ENCODE peak calls at places on chromosomes 7 and 10, in seven cellular contexts. X is mesendoderm, W is IMR-90, J is neuronal stem cell, T is H9, R is mesenchymal stem cell, H is trophoblast cell. D is an unnamed sample.

GRCh38 chr10:46520941-46521340 is 35.5 kb downstream of the GPRIN2 start:
- DNase-seq in X (no peak), W (peak; percentile 62), J (no peak), T (no peak), R (no peak), H (no peak), D (no peak)

GRCh38 chr10:125911990-125912389 is 15.6 kb downstream of the FANK1 start:
- DNase-seq in X (no peak), W (no peak), J (no peak), T (no peak), R (no peak), H (no peak), D (no peak)

GRCh38 chr10:129078746-129079480 is 388.1 kb upstream of the MGMT start:
- DNase-seq in X (no peak), W (no peak), J (no peak), T (no peak), R (no peak), H (no peak), D (no peak)

GRCh38 chr10:1360011-1360580 is 303.9 kb downstream of the WDR37 start:
- DNase-seq in X (peak; percentile 77), W (no peak), J (peak; percentile 14), T (peak; percentile 76), R (no peak), H (no peak), D (peak; percentile 21)

GRCh38 chr7:123871998-123872867 is 27.3 kb downstream of the HYAL4 start:
- DNase-seq in X (peak; percentile 77), W (peak; percentile 42), J (peak; percentile 46), T (peak; percentile 57), R (peak; percentile 64), H (peak; percentile 16), D (peak; percentile 58)

GRCh38 chr10:689433-690226 is at the start of gene DIP2C:
- DNase-seq in X (peak; percentile 70), W (peak; percentile 77), J (peak; percentile 77), T (peak; percentile 65), R (peak; percentile 79), H (peak; percentile 82), D (peak; percentile 71)

GRCh38 chr7:134778941-134779740 is at the start of gene CALD1:
- DNase-seq in X (peak; percentile 100), W (peak; percentile 99), J (peak; percentile 76), T (peak; percentile 95), R (peak; percentile 96), H (peak; percentile 97), D (peak; percentile 87)

GRCh38 chr7:149468208-149468607 is 7.3 kb upstream of the ZNF777 start:
- DNase-seq in X (no peak), W (no peak), J (no peak), T (no peak), R (no peak), H (no peak), D (no peak)

GRCh38 chr10:132069122-132069848 is 3.5 kb downstream of the JAKMIP3 start:
- DNase-seq in X (no peak), W (no peak), J (no peak), T (no peak), R (no peak), H (no peak), D (no peak)

GRCh38 chr7:1562611-1563051 is 6.6 kb upstream of the TMEM184A start:
- DNase-seq in X (no peak), W (peak; percentile 66), J (no peak), T (no peak), R (peak; percentile 47), H (no peak), D (no peak)

GRCh38 chr10:120492366-120492765 is 35.3 kb downstream of the PLPP4 start:
- DNase-seq in X (peak; percentile 51), W (no peak), J (no peak), T (no peak), R (peak; percentile 24), H (no peak), D (no peak)

GRCh38 chr10:28386508-28386868 is 83.6 kb upstream of the MPP7 start:
- DNase-seq in X (no peak), W (no peak), J (no peak), T (no peak), R (no peak), H (no peak), D (no peak)

GRCh38 chr7:101936612-101937231 is 119.3 kb downstream of the CUX1 start:
- DNase-seq in X (peak; percentile 98), W (peak; percentile 33), J (no peak), T (peak; percentile 93), R (peak; percentile 82), H (no peak), D (peak; percentile 65)

GRCh38 chr10:91424016-91424415 is 13.9 kb downstream of the HECTD2 start:
- DNase-seq in X (no peak), W (peak; percentile 49), J (no peak), T (no peak), R (no peak), H (no peak), D (no peak)

GRCh38 chr10:33211123-33211878 is 123.2 kb downstream of the NRP1 start:
- DNase-seq in X (peak; percentile 70), W (peak; percentile 92), J (no peak), T (no peak), R (peak; percentile 68), H (no peak), D (no peak)

GRCh38 chr10:104931723-104932122 is 290.6 kb downstream of the SORCS3 start:
- DNase-seq in X (no peak), W (no peak), J (no peak), T (no peak), R (no peak), H (no peak), D (no peak)

GRCh38 chr7:157585113-157585861 is 248.5 kb downstream of the DNAJB6 start:
- DNase-seq in X (no peak), W (no peak), J (no peak), T (no peak), R (no peak), H (no peak), D (no peak)

GRCh38 chr10:130875116-130875515 is 436.4 kb downstream of the TCERG1L start:
- DNase-seq in X (no peak), W (no peak), J (no peak), T (no peak), R (no peak), H (no peak), D (no peak)

GRCh38 chr10:24428410-24428782 is 219.5 kb downstream of the KIAA1217 start:
- DNase-seq in X (peak; percentile 61), W (peak; percentile 70), J (no peak), T (no peak), R (peak; percentile 74), H (peak; percentile 77), D (no peak)

DNA sequence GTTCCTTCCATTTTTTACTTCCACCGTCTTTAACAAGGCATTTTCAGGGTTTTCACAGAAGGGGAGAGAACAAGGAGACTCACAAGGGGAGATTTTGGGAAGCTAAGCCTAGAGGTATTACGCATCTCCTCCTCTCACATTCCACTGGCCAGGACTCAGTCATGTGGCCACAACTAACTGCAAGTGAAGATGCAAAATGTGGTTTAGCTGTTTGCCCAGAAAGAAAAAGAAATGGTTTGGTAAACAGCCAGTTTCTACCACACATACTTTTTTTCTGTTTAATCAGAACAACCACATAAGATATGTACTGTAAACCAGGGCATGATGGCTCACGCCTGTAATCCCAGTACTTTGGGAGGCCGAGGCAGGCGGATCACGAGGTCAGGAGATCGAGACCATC is 21.4 kb upstream of the HELLS start:
- DNase-seq in X (peak; percentile 10), W (peak; percentile 64), J (no peak), T (no peak), R (no peak), H (no peak), D (no peak)
- H3K4ac ChIP-seq in X (no peak overlapping the region), W (no peak overlapping the region), J (no peak overlapping the region), T (no peak overlapping the region), R (no peak overlapping the region), H (no peak overlapping the region), D (no peak overlapping the region)

GRCh38 chr7:122303971-122304603 is 463 bp downstream of the FEZF1 start:
- DNase-seq in X (peak; percentile 52), W (no peak), J (no peak), T (peak; percentile 77), R (no peak), H (peak; percentile 70), D (peak; percentile 84)

GRCh38 chr7:122302826-122303521 is 1.6 kb downstream of the FEZF1 start:
- DNase-seq in X (no peak), W (no peak), J (no peak), T (no peak), R (no peak), H (no peak), D (no peak)

GRCh38 chr7:122304604-122304975 is at the start of gene FEZF1:
- DNase-seq in X (peak; percentile 68), W (no peak), J (peak; percentile 84), T (peak; percentile 77), R (no peak), H (no peak), D (no peak)

GRCh38 chr7:122301858-122302745 is 2.4 kb downstream of the FEZF1 start:
- DNase-seq in X (peak; percentile 31), W (no peak), J (no peak), T (peak; percentile 63), R (no peak), H (no peak), D (peak; percentile 72)

DNA sequence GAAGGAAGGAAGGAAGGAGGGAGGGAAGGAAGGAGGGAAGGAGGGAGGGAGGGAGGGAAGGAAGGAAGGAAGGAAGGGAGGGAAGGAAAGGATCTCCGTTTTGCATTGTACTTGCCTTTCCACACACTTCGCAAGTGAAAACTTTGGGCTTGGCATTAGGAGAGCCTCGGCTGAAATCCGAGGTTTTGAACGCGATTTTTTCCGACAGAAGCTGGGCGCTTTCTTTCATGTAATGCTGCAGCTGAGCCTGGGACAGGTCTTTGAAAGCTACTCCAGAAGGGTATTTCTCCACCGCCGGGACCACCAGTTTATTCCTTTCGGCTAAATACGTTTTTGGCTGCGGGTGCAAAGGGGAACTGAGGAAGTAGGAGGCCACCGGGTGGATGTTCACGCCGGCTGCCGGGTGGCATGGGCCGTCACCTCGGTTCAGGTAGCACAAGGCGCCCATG is 1.0 kb downstream of the FEZF1 start:
- DNase-seq in X (peak; percentile 32), W (no peak), J (no peak), T (no peak), R (no peak), H (no peak), D (no peak)
- H3K4ac ChIP-seq in X (no peak overlapping the region), W (no peak overlapping the region), J (peak overlapping the region; percentile 70), T (no peak overlapping the region), R (no peak overlapping the region), H (no peak overlapping the region), D (no peak overlapping the region)

DNA sequence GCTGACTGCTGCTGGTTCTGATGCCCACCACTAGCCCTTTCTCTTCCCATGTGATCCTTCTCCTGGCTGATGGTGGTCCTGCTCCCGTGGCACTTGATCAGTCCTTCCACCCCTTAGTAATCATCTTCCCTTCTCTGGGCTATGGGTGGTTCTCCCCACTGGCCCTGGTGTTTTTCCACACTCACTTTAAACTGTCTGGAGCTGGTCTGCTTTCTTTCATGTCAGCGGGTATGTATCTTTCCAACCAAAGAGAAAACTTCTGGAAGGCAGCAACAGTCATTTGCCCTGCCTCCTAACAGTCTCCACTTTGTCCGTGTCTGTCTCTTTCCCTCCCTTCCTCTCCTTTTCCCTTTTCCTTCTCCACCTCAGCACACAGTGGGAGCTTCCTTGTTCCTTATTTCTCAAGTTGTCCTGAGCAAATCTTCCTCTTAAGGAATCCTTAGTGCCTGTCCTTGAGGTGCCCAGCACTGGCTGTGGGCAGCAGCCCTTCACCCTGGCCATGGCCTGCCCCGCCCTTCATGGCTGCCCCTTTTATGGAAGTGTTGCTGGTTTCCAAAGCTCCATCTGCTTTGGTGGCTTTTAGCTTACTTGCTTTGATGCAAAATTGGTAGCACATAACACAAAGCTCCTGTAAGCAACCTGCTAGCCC is 189.0 kb downstream of the TCF7L2 start:
- DNase-seq in X (no peak), W (no peak), J (no peak), T (no peak), R (peak; percentile 46), H (no peak), D (no peak)
- H3K4ac ChIP-seq in X (no peak overlapping the region), W (no peak overlapping the region), J (no peak overlapping the region), T (no peak overlapping the region), R (no peak overlapping the region), H (no peak overlapping the region), D (no peak overlapping the region)

GRCh38 chr10:52245547-52245946 is 68.5 kb upstream of the DKK1 start:
- DNase-seq in X (no peak), W (no peak), J (no peak), T (no peak), R (no peak), H (no peak), D (no peak)
- H3K4ac ChIP-seq in X (no peak overlapping the region), W (no peak overlapping the region), J (no peak overlapping the region), T (no peak overlapping the region), R (no peak overlapping the region), H (no peak overlapping the region), D (no peak overlapping the region)